ENCODE peak calls at places on chromosomes 13 and 19, in six cellular contexts. D is gastrocnemius medialis, V is right cardiac atrium, H is PC-9, Y is stomach, P is thoracic aorta. O is an unnamed sample.

GRCh38 chr19:35592226-35592625 is 6.3 kb downstream of the PMIS2 start:
- DNase-seq in D (no peak), P (no peak), V (no peak), H (no peak), Y (peak), O (no peak)

GRCh38 chr19:6318772-6319171 is 14.6 kb downstream of the ACER1 start:
- DNase-seq in P (no peak), H (no peak), V (no peak), D (no peak), Y (no peak), O (no peak)

GRCh38 chr13:80504453-80504852 is 163.5 kb upstream of the SPRY2 start:
- DNase-seq in V (no peak), Y (no peak), P (no peak), D (peak), H (no peak), O (no peak)

GRCh38 chr19:18002347-18002850 is 5.6 kb upstream of the ARRDC2 start:
- DNase-seq in Y (no peak), H (no peak), D (no peak), P (no peak), V (no peak), O (peak)

GRCh38 chr19:28541602-28542393 is 671.2 kb downstream of the UQCRFS1 start:
- DNase-seq in D (no peak), H (no peak), P (no peak), Y (no peak), V (no peak), O (no peak)

GRCh38 chr19:35262101-35262761 is 6.5 kb upstream of the USF2 start:
- DNase-seq in P (no peak), H (no peak), D (no peak), V (peak), Y (peak), O (no peak)

GRCh38 chr13:101211261-101211660 is 205.0 kb downstream of the NALCN start:
- DNase-seq in H (peak), D (no peak), P (no peak), V (no peak), Y (no peak), O (no peak)

GRCh38 chr13:24135674-24136300 is 24.7 kb upstream of the SPATA13 start:
- DNase-seq in Y (no peak), P (no peak), D (no peak), V (no peak), H (no peak), O (no peak)

GRCh38 chr19:42323473-42323851 is 2.0 kb upstream of the MEGF8 start:
- DNase-seq in P (no peak), V (no peak), H (no peak), Y (no peak), D (no peak), O (no peak)

GRCh38 chr13:72164811-72165210 is 297.8 kb upstream of the DACH1 start:
- DNase-seq in D (no peak), H (no peak), P (no peak), V (no peak), Y (no peak), O (no peak)

GRCh38 chr13:44565881-44566280 is 10.2 kb downstream of the TSC22D1 start:
- DNase-seq in D (no peak), H (no peak), V (no peak), P (no peak), Y (no peak), O (no peak)

GRCh38 chr13:52599037-52599852 is 43.0 kb upstream of the HNRNPA1L2 start:
- DNase-seq in Y (no peak), P (no peak), D (no peak), V (no peak), H (no peak), O (no peak)

GRCh38 chr13:90201198-90201597 is 1146.3 kb upstream of the MIR17HG start:
- DNase-seq in V (no peak), Y (no peak), H (no peak), P (no peak), D (no peak), O (no peak)

GRCh38 chr13:20828540-20829364 is 55.0 kb upstream of the EEF1AKMT1 start:
- DNase-seq in D (no peak), Y (no peak), H (no peak), V (no peak), P (no peak), O (no peak)

GRCh38 chr19:44702551-44703176 is 3.7 kb downstream of the CEACAM16 start:
- DNase-seq in D (no peak), V (no peak), P (no peak), Y (no peak), H (no peak), O (no peak)

GRCh38 chr19:21947775-21948174 is 63.0 kb downstream of the ZNF208 start:
- DNase-seq in V (no peak), P (no peak), Y (no peak), H (no peak), D (no peak), O (no peak)

GRCh38 chr13:111029957-111030609 is 85.0 kb upstream of the ARHGEF7 start:
- DNase-seq in P (no peak), V (no peak), H (no peak), Y (no peak), D (no peak), O (no peak)
- H3K4me3 ChIP-seq in P (no peak), V (no peak), H (no peak), Y (no peak), D (no peak), O (no peak)

GRCh38 chr13:40563350-40564125 is 102.9 kb downstream of the FOXO1 start:
- DNase-seq in V (no peak), P (no peak), H (no peak), D (peak), Y (no peak), O (no peak)
- H3K27ac ChIP-seq in V (peak), P (no peak), H (no peak), D (peak), Y (no peak), O (peak)

GRCh38 chr13:51225034-51225433 is 2.8 kb downstream of the FAM124A start:
- DNase-seq in V (no peak), D (no peak), Y (no peak), P (no peak), H (no peak), O (no peak)

GRCh38 chr13:51222510-51223283 is 499 bp downstream of the FAM124A start:
- DNase-seq in H (no peak), Y (no peak), D (no peak), V (peak), P (no peak), O (no peak)

GRCh38 chr13:51221674-51222509 is at the start of gene FAM124A:
- DNase-seq in V (peak), Y (peak), P (no peak), H (no peak), D (no peak), O (peak)

GRCh38 chr13:51221108-51221507 is 1.1 kb upstream of the FAM124A start:
- DNase-seq in V (no peak), P (no peak), D (no peak), H (no peak), Y (no peak), O (no peak)

DNA sequence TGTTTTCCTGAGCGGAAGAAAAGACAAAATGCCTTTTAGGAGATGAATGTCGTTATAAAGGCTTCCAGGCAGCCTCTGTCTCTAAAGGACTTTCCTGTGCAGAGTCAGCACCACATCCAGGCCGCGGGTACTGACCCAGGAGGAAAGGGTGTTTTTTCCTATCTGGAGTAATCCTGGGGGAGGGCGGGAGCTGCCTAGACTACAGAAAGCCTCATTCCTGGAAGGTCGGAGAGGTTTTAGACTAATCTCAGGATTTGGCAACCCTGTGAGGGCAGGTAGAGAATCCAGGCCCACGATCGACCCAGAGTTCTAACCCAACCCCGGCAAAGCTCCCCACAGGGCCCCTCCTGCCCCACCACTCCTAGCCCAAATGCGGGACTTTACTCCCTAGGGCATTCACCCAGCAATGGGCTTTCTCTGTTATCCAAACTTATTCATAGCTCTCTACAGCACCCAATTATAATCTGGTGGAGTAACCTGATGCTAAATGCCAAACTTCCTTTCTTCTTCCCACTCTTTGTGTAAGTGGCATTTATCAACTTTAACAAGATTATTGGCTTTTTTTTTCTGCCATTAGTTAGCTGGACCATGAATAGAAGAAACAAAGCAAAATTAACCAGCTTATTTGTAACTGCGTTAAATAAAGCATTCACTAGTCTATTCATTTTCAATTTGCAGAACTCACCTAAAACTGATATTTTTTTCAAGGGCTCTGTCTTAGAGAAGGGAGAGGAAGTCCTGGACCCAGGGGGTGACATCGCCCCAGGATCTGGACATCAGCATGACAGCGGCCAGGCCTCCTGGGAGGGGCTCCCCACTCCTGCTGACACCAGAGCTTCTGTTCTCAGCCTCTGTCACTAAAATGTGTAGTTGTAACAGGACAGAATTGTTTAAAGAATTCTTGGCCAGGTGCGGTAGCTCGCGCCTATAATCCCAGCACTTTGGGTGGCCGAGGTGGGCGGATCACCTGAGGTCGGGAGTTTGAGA is 1.4 kb downstream of the FAM124A start:
- DNase-seq in P (no peak), V (no peak), H (no peak), Y (no peak), D (no peak), O (no peak)
- H3K4me3 ChIP-seq in P (peak), V (peak), H (no peak), Y (peak), D (peak), O (peak)

DNA sequence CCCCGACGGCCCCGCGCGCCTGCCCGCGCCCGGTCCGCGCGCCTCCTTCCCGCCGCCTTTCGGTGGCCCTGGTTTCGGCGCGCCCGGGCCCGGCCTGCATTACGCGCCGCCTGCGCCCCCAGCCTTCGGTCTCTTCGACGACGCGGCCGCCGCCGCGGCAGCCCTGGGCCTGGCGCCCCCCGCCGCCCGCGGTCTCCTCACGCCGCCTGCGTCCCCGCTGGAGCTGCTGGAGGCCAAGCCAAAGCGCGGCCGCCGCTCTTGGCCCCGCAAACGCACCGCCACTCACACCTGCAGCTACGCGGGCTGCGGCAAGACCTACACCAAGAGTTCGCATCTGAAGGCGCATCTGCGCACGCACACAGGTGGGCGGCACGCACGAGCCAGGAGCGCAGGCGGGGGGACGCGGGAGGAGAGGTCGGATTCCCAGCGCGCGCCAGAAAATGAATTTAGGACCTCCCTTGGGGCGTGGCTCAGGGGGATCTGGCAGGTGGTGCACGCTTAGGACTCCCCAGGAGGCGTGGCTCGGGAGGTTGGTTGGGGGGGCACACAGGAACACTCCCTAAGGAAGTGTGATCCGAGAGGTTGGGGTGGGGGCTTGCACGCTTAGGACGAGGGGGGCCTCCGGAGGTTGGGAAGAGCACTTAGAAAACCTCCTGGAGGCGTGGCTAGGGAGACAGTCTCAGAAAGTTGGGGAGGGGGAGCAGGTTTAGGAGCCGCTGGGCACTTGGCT is 1.2 kb downstream of the KLF2 start:
- DNase-seq in V (peak), H (no peak), Y (no peak), D (no peak), P (no peak), O (no peak)
- H3K27ac ChIP-seq in V (peak), H (no peak), Y (peak), D (peak), P (peak), O (peak)

DNA sequence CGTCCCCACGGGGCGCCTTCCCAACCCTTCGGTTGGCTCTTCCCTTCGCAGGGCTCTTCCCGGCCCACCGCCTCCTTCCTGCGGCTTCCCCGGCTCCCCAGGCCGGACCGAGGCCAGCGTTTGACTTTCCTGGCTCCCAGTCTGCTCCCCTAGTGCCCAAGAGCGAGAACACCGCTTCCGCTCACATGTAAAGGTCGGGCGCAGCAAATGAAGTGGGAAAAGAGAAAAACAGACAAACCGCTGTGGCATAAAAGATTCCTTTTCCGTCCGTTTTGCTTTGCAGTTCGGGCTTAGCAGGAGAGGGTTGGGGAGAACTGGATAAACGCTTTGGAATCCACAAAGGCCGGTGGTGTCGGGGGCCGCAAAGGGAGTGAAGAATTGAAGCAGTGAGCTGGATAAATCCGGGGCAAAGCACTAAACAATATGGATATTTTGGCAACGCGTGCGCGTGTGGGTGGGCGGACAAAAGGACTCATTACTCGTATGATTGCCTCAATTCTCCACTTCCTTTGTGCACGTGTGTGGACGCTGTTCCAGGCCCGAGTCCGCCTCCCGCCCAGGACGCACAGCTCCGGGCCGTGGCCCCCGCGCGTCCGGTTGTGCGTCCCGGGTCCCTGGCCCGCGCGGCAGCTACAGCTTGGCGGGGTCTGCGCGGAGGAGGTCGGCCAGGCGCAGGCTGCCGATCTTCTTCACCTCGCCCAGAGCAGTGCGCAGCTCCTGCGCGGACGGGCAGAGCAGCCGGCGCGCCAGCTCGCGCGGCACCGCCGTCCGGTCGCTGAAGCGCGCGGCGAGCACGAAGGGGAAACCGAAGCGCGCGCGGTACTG is 8.6 kb upstream of the CDX2 start:
- DNase-seq in D (no peak), H (no peak), Y (no peak), V (no peak), P (no peak), O (no peak)
- H3K4me3 ChIP-seq in D (no peak), H (no peak), Y (peak), V (no peak), P (no peak), O (peak)